ENCODE peak calls at places on chromosome 22, in ten cellular contexts. One of them, this sample, is unnamed.
A peak's percentile ranks its signal among the peaks of the same experiment; 100 is the strongest.

GRCh38 chr22:47000888-47001287 is 238.4 kb downstream of the TBC1D22A start:
- DNase-seq in psoas muscle: no peak
- DNase-seq in stimulated activated CD4-positive, alpha-beta T cell treated with anti-CD3 and anti-CD28 coated beads, Interleukin-12 subunit alpha, Interleukin-12 subunit beta, amount 100 ng/mL, for 48 hours: no peak
- DNase-seq in endothelial cell: no peak
- DNase-seq in right lobe of liver: no peak
- DNase-seq in GM18507: no peak
- DNase-seq in B cell: no peak
- DNase-seq in effector memory CD8-positive, alpha-beta T cell: no peak
- DNase-seq in NAMALWA: no peak
- DNase-seq in A549: no peak
- DNase-seq in this sample: peak; percentile 59

GRCh38 chr22:49412236-49412635 is 415.4 kb downstream of the BRD1 start:
- DNase-seq in endothelial cell: no peak
- DNase-seq in stimulated activated CD4-positive, alpha-beta T cell treated with anti-CD3 and anti-CD28 coated beads, Interleukin-12 subunit alpha, Interleukin-12 subunit beta, amount 100 ng/mL, for 48 hours: no peak
- DNase-seq in A549: no peak
- DNase-seq in GM18507: no peak
- DNase-seq in B cell: no peak
- DNase-seq in effector memory CD8-positive, alpha-beta T cell: no peak
- DNase-seq in NAMALWA: no peak
- DNase-seq in psoas muscle: no peak
- DNase-seq in right lobe of liver: no peak
- DNase-seq in this sample: no peak

GRCh38 chr22:41092847-41093371 is 517 bp downstream of the EP300 start:
- DNase-seq in A549: peak; percentile 22
- DNase-seq in NAMALWA: peak; percentile 69
- DNase-seq in endothelial cell: no peak
- DNase-seq in psoas muscle: peak; percentile 27
- DNase-seq in stimulated activated CD4-positive, alpha-beta T cell treated with anti-CD3 and anti-CD28 coated beads, Interleukin-12 subunit alpha, Interleukin-12 subunit beta, amount 100 ng/mL, for 48 hours: no peak
- DNase-seq in GM18507: no peak
- DNase-seq in effector memory CD8-positive, alpha-beta T cell: no peak
- DNase-seq in B cell: no peak
- DNase-seq in right lobe of liver: peak; percentile 47
- DNase-seq in this sample: no peak

GRCh38 chr22:49216579-49216978 is 611.1 kb downstream of the BRD1 start:
- DNase-seq in A549: no peak
- DNase-seq in endothelial cell: no peak
- DNase-seq in effector memory CD8-positive, alpha-beta T cell: no peak
- DNase-seq in psoas muscle: no peak
- DNase-seq in stimulated activated CD4-positive, alpha-beta T cell treated with anti-CD3 and anti-CD28 coated beads, Interleukin-12 subunit alpha, Interleukin-12 subunit beta, amount 100 ng/mL, for 48 hours: no peak
- DNase-seq in B cell: no peak
- DNase-seq in GM18507: no peak
- DNase-seq in right lobe of liver: peak; percentile 13
- DNase-seq in NAMALWA: no peak
- DNase-seq in this sample: no peak

GRCh38 chr22:45485271-45485670 is 17.4 kb upstream of the FBLN1 start:
- DNase-seq in psoas muscle: no peak
- DNase-seq in stimulated activated CD4-positive, alpha-beta T cell treated with anti-CD3 and anti-CD28 coated beads, Interleukin-12 subunit alpha, Interleukin-12 subunit beta, amount 100 ng/mL, for 48 hours: no peak
- DNase-seq in NAMALWA: no peak
- DNase-seq in A549: no peak
- DNase-seq in GM18507: no peak
- DNase-seq in endothelial cell: no peak
- DNase-seq in B cell: no peak
- DNase-seq in right lobe of liver: no peak
- DNase-seq in effector memory CD8-positive, alpha-beta T cell: no peak
- DNase-seq in this sample: no peak

GRCh38 chr22:48749555-48750227 is 1078.0 kb downstream of the BRD1 start:
- DNase-seq in B cell: peak; percentile 39
- DNase-seq in NAMALWA: no peak
- DNase-seq in A549: no peak
- DNase-seq in stimulated activated CD4-positive, alpha-beta T cell treated with anti-CD3 and anti-CD28 coated beads, Interleukin-12 subunit alpha, Interleukin-12 subunit beta, amount 100 ng/mL, for 48 hours: no peak
- DNase-seq in endothelial cell: no peak
- DNase-seq in effector memory CD8-positive, alpha-beta T cell: no peak
- DNase-seq in right lobe of liver: no peak
- DNase-seq in GM18507: no peak
- DNase-seq in psoas muscle: no peak
- DNase-seq in this sample: no peak

GRCh38 chr22:35684270-35684700 is 33.4 kb upstream of the APOL5 start:
- DNase-seq in GM18507: no peak
- DNase-seq in NAMALWA: peak; percentile 31
- DNase-seq in effector memory CD8-positive, alpha-beta T cell: no peak
- DNase-seq in stimulated activated CD4-positive, alpha-beta T cell treated with anti-CD3 and anti-CD28 coated beads, Interleukin-12 subunit alpha, Interleukin-12 subunit beta, amount 100 ng/mL, for 48 hours: no peak
- DNase-seq in psoas muscle: no peak
- DNase-seq in B cell: no peak
- DNase-seq in right lobe of liver: no peak
- DNase-seq in A549: no peak
- DNase-seq in endothelial cell: no peak
- DNase-seq in this sample: no peak

GRCh38 chr22:22085702-22086500 is 103.3 kb upstream of the TOP3B start:
- DNase-seq in right lobe of liver: no peak
- DNase-seq in B cell: no peak
- DNase-seq in stimulated activated CD4-positive, alpha-beta T cell treated with anti-CD3 and anti-CD28 coated beads, Interleukin-12 subunit alpha, Interleukin-12 subunit beta, amount 100 ng/mL, for 48 hours: no peak
- DNase-seq in GM18507: no peak
- DNase-seq in psoas muscle: no peak
- DNase-seq in A549: no peak
- DNase-seq in effector memory CD8-positive, alpha-beta T cell: no peak
- DNase-seq in endothelial cell: no peak
- DNase-seq in NAMALWA: no peak
- DNase-seq in this sample: no peak

GRCh38 chr22:26127126-26127525 is 42.1 kb upstream of the SEZ6L start:
- DNase-seq in effector memory CD8-positive, alpha-beta T cell: no peak
- DNase-seq in endothelial cell: no peak
- DNase-seq in B cell: no peak
- DNase-seq in stimulated activated CD4-positive, alpha-beta T cell treated with anti-CD3 and anti-CD28 coated beads, Interleukin-12 subunit alpha, Interleukin-12 subunit beta, amount 100 ng/mL, for 48 hours: no peak
- DNase-seq in right lobe of liver: no peak
- DNase-seq in GM18507: no peak
- DNase-seq in NAMALWA: no peak
- DNase-seq in psoas muscle: no peak
- DNase-seq in A549: no peak
- DNase-seq in this sample: no peak

GRCh38 chr22:44410396-44411056 is 87.5 kb downstream of the RTL6 start:
- DNase-seq in stimulated activated CD4-positive, alpha-beta T cell treated with anti-CD3 and anti-CD28 coated beads, Interleukin-12 subunit alpha, Interleukin-12 subunit beta, amount 100 ng/mL, for 48 hours: no peak
- DNase-seq in B cell: no peak
- DNase-seq in GM18507: no peak
- DNase-seq in effector memory CD8-positive, alpha-beta T cell: no peak
- DNase-seq in A549: no peak
- DNase-seq in psoas muscle: no peak
- DNase-seq in endothelial cell: no peak
- DNase-seq in right lobe of liver: no peak
- DNase-seq in NAMALWA: no peak
- DNase-seq in this sample: no peak

GRCh38 chr22:18022851-18023250 is 1.5 kb downstream of the MICAL3 start:
- DNase-seq in stimulated activated CD4-positive, alpha-beta T cell treated with anti-CD3 and anti-CD28 coated beads, Interleukin-12 subunit alpha, Interleukin-12 subunit beta, amount 100 ng/mL, for 48 hours: no peak
- DNase-seq in psoas muscle: no peak
- DNase-seq in B cell: no peak
- DNase-seq in endothelial cell: no peak
- DNase-seq in NAMALWA: no peak
- DNase-seq in effector memory CD8-positive, alpha-beta T cell: no peak
- DNase-seq in right lobe of liver: no peak
- DNase-seq in A549: no peak
- DNase-seq in GM18507: no peak
- DNase-seq in this sample: no peak

GRCh38 chr22:30092686-30093085 is 12.4 kb downstream of the HORMAD2 start:
- DNase-seq in endothelial cell: no peak
- DNase-seq in stimulated activated CD4-positive, alpha-beta T cell treated with anti-CD3 and anti-CD28 coated beads, Interleukin-12 subunit alpha, Interleukin-12 subunit beta, amount 100 ng/mL, for 48 hours: no peak
- DNase-seq in NAMALWA: no peak
- DNase-seq in GM18507: no peak
- DNase-seq in A549: no peak
- DNase-seq in psoas muscle: no peak
- DNase-seq in B cell: no peak
- DNase-seq in right lobe of liver: no peak
- DNase-seq in effector memory CD8-positive, alpha-beta T cell: no peak
- DNase-seq in this sample: no peak

GRCh38 chr22:45469573-45470383 is 32.9 kb upstream of the FBLN1 start:
- DNase-seq in stimulated activated CD4-positive, alpha-beta T cell treated with anti-CD3 and anti-CD28 coated beads, Interleukin-12 subunit alpha, Interleukin-12 subunit beta, amount 100 ng/mL, for 48 hours: no peak
- DNase-seq in A549: no peak
- DNase-seq in B cell: no peak
- DNase-seq in NAMALWA: no peak
- DNase-seq in GM18507: no peak
- DNase-seq in endothelial cell: no peak
- DNase-seq in effector memory CD8-positive, alpha-beta T cell: no peak
- DNase-seq in psoas muscle: no peak
- DNase-seq in right lobe of liver: no peak
- DNase-seq in this sample: no peak

GRCh38 chr22:48702573-48703264 is 1125.0 kb downstream of the BRD1 start:
- DNase-seq in stimulated activated CD4-positive, alpha-beta T cell treated with anti-CD3 and anti-CD28 coated beads, Interleukin-12 subunit alpha, Interleukin-12 subunit beta, amount 100 ng/mL, for 48 hours: no peak
- DNase-seq in psoas muscle: no peak
- DNase-seq in NAMALWA: no peak
- DNase-seq in A549: no peak
- DNase-seq in B cell: no peak
- DNase-seq in effector memory CD8-positive, alpha-beta T cell: no peak
- DNase-seq in endothelial cell: no peak
- DNase-seq in GM18507: no peak
- DNase-seq in right lobe of liver: peak; percentile 25
- DNase-seq in this sample: no peak

GRCh38 chr22:47167056-47167455 is 404.6 kb downstream of the TBC1D22A start:
- DNase-seq in stimulated activated CD4-positive, alpha-beta T cell treated with anti-CD3 and anti-CD28 coated beads, Interleukin-12 subunit alpha, Interleukin-12 subunit beta, amount 100 ng/mL, for 48 hours: no peak
- DNase-seq in NAMALWA: no peak
- DNase-seq in GM18507: no peak
- DNase-seq in effector memory CD8-positive, alpha-beta T cell: no peak
- DNase-seq in B cell: no peak
- DNase-seq in endothelial cell: no peak
- DNase-seq in A549: no peak
- DNase-seq in psoas muscle: no peak
- DNase-seq in right lobe of liver: no peak
- DNase-seq in this sample: no peak

GRCh38 chr22:46537946-46538815 is 761 bp upstream of the CELSR1 start:
- DNase-seq in GM18507: no peak
- DNase-seq in A549: peak; percentile 46
- DNase-seq in psoas muscle: no peak
- DNase-seq in right lobe of liver: no peak
- DNase-seq in stimulated activated CD4-positive, alpha-beta T cell treated with anti-CD3 and anti-CD28 coated beads, Interleukin-12 subunit alpha, Interleukin-12 subunit beta, amount 100 ng/mL, for 48 hours: no peak
- DNase-seq in endothelial cell: peak; percentile 45
- DNase-seq in effector memory CD8-positive, alpha-beta T cell: no peak
- DNase-seq in NAMALWA: no peak
- DNase-seq in B cell: no peak
- DNase-seq in this sample: no peak

GRCh38 chr22:45997077-45997774 is 20.3 kb upstream of the WNT7B start:
- DNase-seq in endothelial cell: peak; percentile 44
- DNase-seq in A549: no peak
- DNase-seq in right lobe of liver: peak; percentile 87
- DNase-seq in psoas muscle: peak; percentile 91
- DNase-seq in NAMALWA: peak; percentile 23
- DNase-seq in GM18507: no peak
- DNase-seq in stimulated activated CD4-positive, alpha-beta T cell treated with anti-CD3 and anti-CD28 coated beads, Interleukin-12 subunit alpha, Interleukin-12 subunit beta, amount 100 ng/mL, for 48 hours: no peak
- DNase-seq in effector memory CD8-positive, alpha-beta T cell: no peak
- DNase-seq in B cell: no peak
- DNase-seq in this sample: no peak

GRCh38 chr22:25666308-25666707 is 75.7 kb upstream of the MYO18B start:
- DNase-seq in effector memory CD8-positive, alpha-beta T cell: no peak
- DNase-seq in A549: no peak
- DNase-seq in right lobe of liver: peak; percentile 51
- DNase-seq in stimulated activated CD4-positive, alpha-beta T cell treated with anti-CD3 and anti-CD28 coated beads, Interleukin-12 subunit alpha, Interleukin-12 subunit beta, amount 100 ng/mL, for 48 hours: no peak
- DNase-seq in endothelial cell: peak; percentile 18
- DNase-seq in psoas muscle: peak; percentile 75
- DNase-seq in B cell: no peak
- DNase-seq in GM18507: no peak
- DNase-seq in NAMALWA: no peak
- DNase-seq in this sample: no peak

GRCh38 chr22:21865041-21865440 is 2.4 kb downstream of the MAPK1 start:
- DNase-seq in B cell: no peak
- DNase-seq in endothelial cell: no peak
- DNase-seq in A549: no peak
- DNase-seq in NAMALWA: no peak
- DNase-seq in psoas muscle: peak; percentile 49
- DNase-seq in GM18507: no peak
- DNase-seq in stimulated activated CD4-positive, alpha-beta T cell treated with anti-CD3 and anti-CD28 coated beads, Interleukin-12 subunit alpha, Interleukin-12 subunit beta, amount 100 ng/mL, for 48 hours: peak; percentile 19
- DNase-seq in effector memory CD8-positive, alpha-beta T cell: no peak
- DNase-seq in right lobe of liver: no peak
- DNase-seq in this sample: no peak

GRCh38 chr22:38282397-38282796 is 9.6 kb upstream of the TMEM184B start:
- DNase-seq in B cell: no peak
- DNase-seq in GM18507: no peak
- DNase-seq in A549: no peak
- DNase-seq in effector memory CD8-positive, alpha-beta T cell: no peak
- DNase-seq in NAMALWA: no peak
- DNase-seq in endothelial cell: no peak
- DNase-seq in psoas muscle: no peak
- DNase-seq in right lobe of liver: no peak
- DNase-seq in stimulated activated CD4-positive, alpha-beta T cell treated with anti-CD3 and anti-CD28 coated beads, Interleukin-12 subunit alpha, Interleukin-12 subunit beta, amount 100 ng/mL, for 48 hours: no peak
- DNase-seq in this sample: no peak

GRCh38 chr22:31093090-31093850 is 12.2 kb downstream of the SMTN start:
- DNase-seq in right lobe of liver: no peak
- DNase-seq in effector memory CD8-positive, alpha-beta T cell: no peak
- DNase-seq in endothelial cell: no peak
- DNase-seq in stimulated activated CD4-positive, alpha-beta T cell treated with anti-CD3 and anti-CD28 coated beads, Interleukin-12 subunit alpha, Interleukin-12 subunit beta, amount 100 ng/mL, for 48 hours: no peak
- DNase-seq in psoas muscle: peak; percentile 76
- DNase-seq in GM18507: no peak
- DNase-seq in NAMALWA: no peak
- DNase-seq in B cell: peak; percentile 38
- DNase-seq in A549: no peak
- DNase-seq in this sample: no peak

GRCh38 chr22:26586556-26587325 is 3.2 kb downstream of the TPST2 start:
- DNase-seq in effector memory CD8-positive, alpha-beta T cell: no peak
- DNase-seq in endothelial cell: no peak
- DNase-seq in psoas muscle: no peak
- DNase-seq in NAMALWA: peak; percentile 38
- DNase-seq in right lobe of liver: no peak
- DNase-seq in stimulated activated CD4-positive, alpha-beta T cell treated with anti-CD3 and anti-CD28 coated beads, Interleukin-12 subunit alpha, Interleukin-12 subunit beta, amount 100 ng/mL, for 48 hours: no peak
- DNase-seq in B cell: no peak
- DNase-seq in A549: no peak
- DNase-seq in GM18507: no peak
- DNase-seq in this sample: no peak

GRCh38 chr22:46735747-46736608 is 2.1 kb downstream of the CERK start:
- DNase-seq in psoas muscle: peak; percentile 31
- DNase-seq in B cell: no peak
- DNase-seq in stimulated activated CD4-positive, alpha-beta T cell treated with anti-CD3 and anti-CD28 coated beads, Interleukin-12 subunit alpha, Interleukin-12 subunit beta, amount 100 ng/mL, for 48 hours: no peak
- DNase-seq in effector memory CD8-positive, alpha-beta T cell: no peak
- DNase-seq in endothelial cell: peak; percentile 32
- DNase-seq in A549: no peak
- DNase-seq in right lobe of liver: peak; percentile 43
- DNase-seq in GM18507: no peak
- DNase-seq in NAMALWA: no peak
- DNase-seq in this sample: no peak

GRCh38 chr22:41447435-41448188 is 1.0 kb upstream of the TOB2 start:
- DNase-seq in psoas muscle: peak; percentile 78
- DNase-seq in GM18507: no peak
- DNase-seq in effector memory CD8-positive, alpha-beta T cell: peak; percentile 27
- DNase-seq in B cell: peak; percentile 53
- DNase-seq in endothelial cell: peak; percentile 73
- DNase-seq in NAMALWA: peak; percentile 76
- DNase-seq in right lobe of liver: peak; percentile 80
- DNase-seq in A549: no peak
- DNase-seq in stimulated activated CD4-positive, alpha-beta T cell treated with anti-CD3 and anti-CD28 coated beads, Interleukin-12 subunit alpha, Interleukin-12 subunit beta, amount 100 ng/mL, for 48 hours: peak; percentile 27
- DNase-seq in this sample: peak; percentile 54

GRCh38 chr22:17484608-17485007 is 78.7 kb upstream of the SLC25A18 start:
- DNase-seq in B cell: no peak
- DNase-seq in psoas muscle: no peak
- DNase-seq in GM18507: no peak
- DNase-seq in right lobe of liver: no peak
- DNase-seq in endothelial cell: no peak
- DNase-seq in A549: no peak
- DNase-seq in stimulated activated CD4-positive, alpha-beta T cell treated with anti-CD3 and anti-CD28 coated beads, Interleukin-12 subunit alpha, Interleukin-12 subunit beta, amount 100 ng/mL, for 48 hours: no peak
- DNase-seq in effector memory CD8-positive, alpha-beta T cell: no peak
- DNase-seq in NAMALWA: no peak
- DNase-seq in this sample: no peak

GRCh38 chr22:46935506-46936377 is 173.3 kb downstream of the TBC1D22A start:
- DNase-seq in NAMALWA: no peak
- DNase-seq in A549: no peak
- DNase-seq in endothelial cell: no peak
- DNase-seq in stimulated activated CD4-positive, alpha-beta T cell treated with anti-CD3 and anti-CD28 coated beads, Interleukin-12 subunit alpha, Interleukin-12 subunit beta, amount 100 ng/mL, for 48 hours: no peak
- DNase-seq in GM18507: no peak
- DNase-seq in B cell: no peak
- DNase-seq in right lobe of liver: peak; percentile 71
- DNase-seq in effector memory CD8-positive, alpha-beta T cell: no peak
- DNase-seq in psoas muscle: no peak
- DNase-seq in this sample: no peak

GRCh38 chr22:43878831-43879550 is 12.8 kb downstream of the PNPLA5 start:
- DNase-seq in psoas muscle: no peak
- DNase-seq in A549: no peak
- DNase-seq in GM18507: no peak
- DNase-seq in endothelial cell: no peak
- DNase-seq in B cell: no peak
- DNase-seq in NAMALWA: no peak
- DNase-seq in stimulated activated CD4-positive, alpha-beta T cell treated with anti-CD3 and anti-CD28 coated beads, Interleukin-12 subunit alpha, Interleukin-12 subunit beta, amount 100 ng/mL, for 48 hours: no peak
- DNase-seq in effector memory CD8-positive, alpha-beta T cell: no peak
- DNase-seq in right lobe of liver: no peak
- DNase-seq in this sample: no peak

GRCh38 chr22:25748704-25749103 is 6.7 kb downstream of the MYO18B start:
- DNase-seq in right lobe of liver: peak; percentile 59
- DNase-seq in psoas muscle: no peak
- DNase-seq in B cell: no peak
- DNase-seq in stimulated activated CD4-positive, alpha-beta T cell treated with anti-CD3 and anti-CD28 coated beads, Interleukin-12 subunit alpha, Interleukin-12 subunit beta, amount 100 ng/mL, for 48 hours: no peak
- DNase-seq in GM18507: no peak
- DNase-seq in A549: no peak
- DNase-seq in endothelial cell: no peak
- DNase-seq in effector memory CD8-positive, alpha-beta T cell: no peak
- DNase-seq in NAMALWA: no peak
- DNase-seq in this sample: no peak